ENCODE peak calls at places on chromosomes 2 and 18, in five cellular contexts. U is NCI-H1048, K is tibial artery, A is AG04450, W is HFFc6. Y is an unnamed sample.

GRCh38 chr2:170739048-170739447 is 23.9 kb downstream of the SP5 start:
- DNase-seq in A (peak; percentile 83), K (no peak), W (peak; percentile 85), U (no peak), Y (no peak)

GRCh38 chr2:79876430-79876829 is 363.6 kb downstream of the CTNNA2 start:
- DNase-seq in A (no peak), W (peak; percentile 27), K (no peak), U (no peak), Y (peak; percentile 38)

GRCh38 chr2:96359310-96359709 is 23.7 kb downstream of the NCAPH start:
- DNase-seq in K (no peak), U (no peak), W (no peak), A (no peak), Y (peak; percentile 24)

GRCh38 chr2:235939471-235939870 is 228.7 kb downstream of the GBX2 start:
- DNase-seq in W (no peak), K (no peak), U (no peak), A (no peak), Y (no peak)

GRCh38 chr2:231088779-231089178 is 32.1 kb downstream of the PSMD1 start:
- DNase-seq in K (no peak), U (no peak), W (no peak), A (no peak), Y (no peak)

GRCh38 chr2:122748552-122749011 is 993.1 kb downstream of the TSN start:
- DNase-seq in K (no peak), U (peak; percentile 44), A (no peak), W (no peak), Y (peak; percentile 16)

GRCh38 chr2:38719706-38720105 is 31.5 kb downstream of the SRSF7 start:
- DNase-seq in K (no peak), U (no peak), W (no peak), A (no peak), Y (no peak)

GRCh38 chr2:10157293-10157692 is 34.8 kb downstream of the RRM2 start:
- DNase-seq in K (no peak), U (no peak), A (no peak), W (no peak), Y (no peak)

GRCh38 chr2:128026422-128027277 is 1.2 kb downstream of the SAP130 start:
- DNase-seq in A (no peak), K (peak; percentile 29), W (no peak), U (no peak), Y (no peak)

GRCh38 chr2:104163611-104164157 is 690.2 kb upstream of the POU3F3 start:
- DNase-seq in U (no peak), A (no peak), K (no peak), W (no peak), Y (no peak)

GRCh38 chr18:36629095-36629604 is 199.7 kb downstream of the TPGS2 start:
- DNase-seq in A (no peak), U (no peak), K (no peak), W (no peak), Y (no peak)

GRCh38 chr2:65035544-65035943 is 20.7 kb upstream of the CEP68 start:
- DNase-seq in K (no peak), A (no peak), U (no peak), W (no peak), Y (no peak)

GRCh38 chr2:182302174-182302573 is 124.7 kb downstream of the PDE1A start:
- DNase-seq in U (no peak), A (peak; percentile 74), W (peak; percentile 48), K (no peak), Y (no peak)

GRCh38 chr2:107036293-107036692 is 150.3 kb upstream of the ST6GAL2 start:
- DNase-seq in K (no peak), W (no peak), U (no peak), A (no peak), Y (no peak)

Y was measured in NCI-H526.